ENCODE peak calls at places on chromosome 16, in seven cellular contexts. One of them, this sample, is unnamed.

GRCh38 chr16:3472878-3473595 is 22.3 kb downstream of the C16orf90 start:
- DNase-seq in SK-N-SH: no peak
- DNase-seq in uterus: no peak
- DNase-seq in retinal pigment epithelial cell: no peak
- DNase-seq in fibroblast of pulmonary artery: no peak
- DNase-seq in GM12865: no peak
- DNase-seq in ascending aorta: no peak
- DNase-seq in this sample: peak; percentile 51

GRCh38 chr16:69127966-69128510 is 4.3 kb downstream of the CHTF8 start:
- DNase-seq in SK-N-SH: no peak
- DNase-seq in uterus: no peak
- DNase-seq in retinal pigment epithelial cell: no peak
- DNase-seq in fibroblast of pulmonary artery: no peak
- DNase-seq in GM12865: no peak
- DNase-seq in ascending aorta: no peak
- DNase-seq in this sample: no peak

GRCh38 chr16:77298638-77299360 is 99.6 kb downstream of the SYCE1L start:
- DNase-seq in SK-N-SH: no peak
- DNase-seq in uterus: peak; percentile 27
- DNase-seq in retinal pigment epithelial cell: peak; percentile 94
- DNase-seq in fibroblast of pulmonary artery: peak; percentile 97
- DNase-seq in GM12865: no peak
- DNase-seq in ascending aorta: no peak
- DNase-seq in this sample: peak; percentile 95

GRCh38 chr16:84360170-84360569 is 8.2 kb upstream of the ATP2C2 start:
- DNase-seq in SK-N-SH: no peak
- DNase-seq in uterus: no peak
- DNase-seq in retinal pigment epithelial cell: no peak
- DNase-seq in fibroblast of pulmonary artery: no peak
- DNase-seq in GM12865: no peak
- DNase-seq in ascending aorta: no peak
- DNase-seq in this sample: no peak

GRCh38 chr16:24005577-24005976 is 169.8 kb downstream of the PRKCB start:
- DNase-seq in SK-N-SH: no peak
- DNase-seq in uterus: no peak
- DNase-seq in retinal pigment epithelial cell: no peak
- DNase-seq in fibroblast of pulmonary artery: no peak
- DNase-seq in GM12865: peak; percentile 42
- DNase-seq in ascending aorta: no peak
- DNase-seq in this sample: no peak

GRCh38 chr16:20385844-20386832 is 18.4 kb downstream of the PDILT start:
- DNase-seq in SK-N-SH: peak; percentile 61
- DNase-seq in uterus: peak; percentile 69
- DNase-seq in retinal pigment epithelial cell: no peak
- DNase-seq in fibroblast of pulmonary artery: peak; percentile 62
- DNase-seq in GM12865: peak; percentile 54
- DNase-seq in ascending aorta: peak; percentile 66
- DNase-seq in this sample: peak; percentile 41

GRCh38 chr16:81445143-81445922 is 725 bp downstream of the CMIP start:
- DNase-seq in SK-N-SH: peak; percentile 78
- DNase-seq in uterus: peak; percentile 36
- DNase-seq in retinal pigment epithelial cell: no peak
- DNase-seq in fibroblast of pulmonary artery: no peak
- DNase-seq in GM12865: peak; percentile 57
- DNase-seq in ascending aorta: no peak
- DNase-seq in this sample: no peak

GRCh38 chr16:79823644-79824043 is 223.1 kb upstream of the MAF start:
- DNase-seq in SK-N-SH: no peak
- DNase-seq in uterus: no peak
- DNase-seq in retinal pigment epithelial cell: no peak
- DNase-seq in fibroblast of pulmonary artery: no peak
- DNase-seq in GM12865: no peak
- DNase-seq in ascending aorta: no peak
- DNase-seq in this sample: no peak

GRCh38 chr16:82603784-82604411 is 22.9 kb upstream of the CDH13 start:
- DNase-seq in SK-N-SH: no peak
- DNase-seq in uterus: peak; percentile 50
- DNase-seq in retinal pigment epithelial cell: peak; percentile 16
- DNase-seq in fibroblast of pulmonary artery: peak; percentile 77
- DNase-seq in GM12865: peak; percentile 21
- DNase-seq in ascending aorta: peak; percentile 80
- DNase-seq in this sample: peak; percentile 50

GRCh38 chr16:4101421-4102275 is 14.6 kb downstream of the ADCY9 start:
- DNase-seq in SK-N-SH: no peak
- DNase-seq in uterus: no peak
- DNase-seq in retinal pigment epithelial cell: no peak
- DNase-seq in fibroblast of pulmonary artery: no peak
- DNase-seq in GM12865: no peak
- DNase-seq in ascending aorta: peak; percentile 75
- DNase-seq in this sample: peak; percentile 73

GRCh38 chr16:68978303-68978954 is 127.0 kb upstream of the HAS3 start:
- DNase-seq in SK-N-SH: no peak
- DNase-seq in uterus: no peak
- DNase-seq in retinal pigment epithelial cell: no peak
- DNase-seq in fibroblast of pulmonary artery: no peak
- DNase-seq in GM12865: no peak
- DNase-seq in ascending aorta: no peak
- DNase-seq in this sample: no peak

GRCh38 chr16:49460786-49461470 is 87.3 kb downstream of the C16orf78 start:
- DNase-seq in SK-N-SH: no peak
- DNase-seq in uterus: no peak
- DNase-seq in retinal pigment epithelial cell: no peak
- DNase-seq in fibroblast of pulmonary artery: no peak
- DNase-seq in GM12865: no peak
- DNase-seq in ascending aorta: peak; percentile 40
- DNase-seq in this sample: no peak

GRCh38 chr16:24499193-24499814 is 40.1 kb upstream of the RBBP6 start:
- DNase-seq in SK-N-SH: peak; percentile 47
- DNase-seq in uterus: no peak
- DNase-seq in retinal pigment epithelial cell: no peak
- DNase-seq in fibroblast of pulmonary artery: peak; percentile 29
- DNase-seq in GM12865: peak; percentile 54
- DNase-seq in ascending aorta: no peak
- DNase-seq in this sample: peak; percentile 27

GRCh38 chr16:31228206-31228605 is 11.3 kb upstream of the PYDC1 start:
- DNase-seq in SK-N-SH: no peak
- DNase-seq in uterus: no peak
- DNase-seq in retinal pigment epithelial cell: no peak
- DNase-seq in fibroblast of pulmonary artery: no peak
- DNase-seq in GM12865: no peak
- DNase-seq in ascending aorta: no peak
- DNase-seq in this sample: no peak

GRCh38 chr16:1456951-1457350 is 12.6 kb upstream of the CCDC154 start:
- DNase-seq in SK-N-SH: no peak
- DNase-seq in uterus: no peak
- DNase-seq in retinal pigment epithelial cell: no peak
- DNase-seq in fibroblast of pulmonary artery: no peak
- DNase-seq in GM12865: no peak
- DNase-seq in ascending aorta: no peak
- DNase-seq in this sample: no peak
- H3K4me3 ChIP-seq in SK-N-SH: no peak overlapping the region
- H3K4me3 ChIP-seq in uterus: no peak overlapping the region
- H3K4me3 ChIP-seq in retinal pigment epithelial cell: no peak overlapping the region
- H3K4me3 ChIP-seq in fibroblast of pulmonary artery: no peak overlapping the region
- H3K4me3 ChIP-seq in GM12865: no peak overlapping the region
- H3K4me3 ChIP-seq in ascending aorta: no peak overlapping the region
- H3K4me3 ChIP-seq in this sample: no peak overlapping the region

DNA sequence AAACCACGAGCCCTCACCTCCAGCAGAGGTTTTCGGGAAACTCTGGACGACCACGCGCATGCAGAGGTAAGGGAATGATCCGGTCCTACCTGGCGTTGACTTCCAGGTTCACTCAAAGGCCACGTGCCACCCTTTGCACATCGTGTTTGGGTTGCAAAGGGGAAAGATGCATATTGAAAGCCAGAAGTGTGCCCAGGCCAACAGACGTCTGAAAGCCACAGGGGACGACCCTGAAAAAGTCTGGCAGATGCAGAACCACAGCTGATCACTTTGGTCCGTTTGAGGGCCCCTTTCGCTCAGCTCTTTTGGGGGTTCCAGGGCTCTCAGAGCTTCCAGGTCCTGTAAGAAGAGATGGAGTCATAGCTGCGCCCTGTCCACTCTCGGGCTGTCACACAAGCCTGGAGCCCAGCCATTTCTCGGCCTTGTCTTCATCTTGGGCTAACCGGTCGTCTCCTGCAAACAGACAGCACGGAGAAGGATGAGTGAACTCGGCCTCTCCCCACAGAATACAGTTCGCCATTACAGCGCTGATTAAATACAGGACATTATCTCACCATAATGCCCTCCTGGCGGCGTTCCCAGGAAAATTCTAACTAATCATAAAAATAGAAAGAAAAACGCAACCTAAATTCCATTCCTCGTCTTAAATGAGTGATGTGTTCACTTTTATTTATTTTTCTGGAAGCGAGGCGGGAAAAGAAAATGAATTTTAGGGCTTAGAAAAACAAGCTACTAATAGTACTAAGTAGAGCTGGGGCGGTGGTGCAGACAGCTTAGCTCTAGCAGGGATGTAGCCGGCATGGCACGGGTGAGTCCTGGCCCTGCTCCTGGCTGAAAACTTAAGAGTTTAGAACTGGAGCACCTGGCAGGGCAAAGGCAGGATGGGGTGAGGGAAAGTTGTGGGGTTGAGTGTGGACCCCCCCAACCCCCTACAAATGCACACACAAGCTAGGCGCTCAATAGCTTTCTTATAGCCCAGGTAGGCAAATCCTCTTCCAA is 45.5 kb upstream of the ZFHX3 start:
- DNase-seq in SK-N-SH: peak; percentile 35
- DNase-seq in uterus: no peak
- DNase-seq in retinal pigment epithelial cell: peak; percentile 47
- DNase-seq in fibroblast of pulmonary artery: peak; percentile 58
- DNase-seq in GM12865: no peak
- DNase-seq in ascending aorta: peak; percentile 89
- DNase-seq in this sample: no peak
- TF ChIP-seq CTCF in SK-N-SH: no peak
- TF ChIP-seq CTCF in uterus: no peak
- TF ChIP-seq CTCF in retinal pigment epithelial cell: no peak
- TF ChIP-seq CTCF in fibroblast of pulmonary artery: no peak
- TF ChIP-seq CTCF in GM12865: no peak
- TF ChIP-seq CTCF in ascending aorta: no peak
- TF ChIP-seq CTCF in this sample: no peak

DNA sequence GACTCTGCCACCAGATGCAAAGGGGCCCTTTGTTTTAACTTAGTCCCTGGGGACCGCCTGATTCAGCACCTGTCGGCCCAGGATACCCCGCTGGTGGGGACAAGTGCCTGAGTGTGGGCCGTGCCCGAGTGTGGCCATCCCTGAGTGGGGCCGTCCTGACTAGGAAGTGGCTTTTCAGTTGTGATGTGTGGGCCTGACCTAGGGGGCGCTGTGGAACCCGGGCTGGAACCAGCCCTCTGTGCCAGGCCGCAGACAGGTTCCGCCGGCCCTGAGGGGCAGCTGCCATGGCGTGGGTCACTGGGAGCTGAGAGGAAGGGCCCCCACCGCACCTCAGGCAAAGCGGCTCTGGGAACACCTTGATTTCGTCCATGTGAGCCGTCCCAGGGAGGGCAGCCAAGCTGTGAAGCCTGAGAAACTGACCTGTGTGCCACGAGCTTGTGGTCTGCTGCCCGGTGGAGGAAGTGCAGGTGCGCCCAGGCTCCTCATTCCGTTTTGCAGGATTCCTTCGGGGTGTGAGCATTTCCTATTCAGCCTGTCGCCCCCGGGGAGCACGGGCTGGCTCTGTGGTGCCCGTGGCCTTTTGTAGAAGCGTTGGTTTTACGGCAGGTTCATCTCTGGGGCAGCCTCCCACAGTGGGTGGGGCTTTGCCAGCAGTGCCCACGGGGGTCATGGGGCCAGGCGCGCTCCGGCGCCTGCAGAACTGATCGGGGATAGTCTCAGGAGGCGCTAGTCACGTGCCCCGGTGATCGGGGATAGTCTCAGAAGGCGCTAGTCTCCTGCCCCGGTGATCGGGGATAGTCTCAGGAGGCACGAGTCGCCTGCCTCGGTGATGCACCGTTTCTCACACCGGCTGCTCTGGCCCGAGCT is 5.3 kb downstream of the RPL13 start:
- DNase-seq in SK-N-SH: peak; percentile 84
- DNase-seq in uterus: no peak
- DNase-seq in retinal pigment epithelial cell: no peak
- DNase-seq in fibroblast of pulmonary artery: peak; percentile 41
- DNase-seq in GM12865: peak; percentile 74
- DNase-seq in ascending aorta: no peak
- DNase-seq in this sample: peak; percentile 49
- H3K4me3 ChIP-seq in SK-N-SH: no peak overlapping the region
- H3K4me3 ChIP-seq in uterus: no peak overlapping the region
- H3K4me3 ChIP-seq in retinal pigment epithelial cell: peak overlapping the region; percentile 36
- H3K4me3 ChIP-seq in fibroblast of pulmonary artery: peak overlapping the region; percentile 7
- H3K4me3 ChIP-seq in GM12865: no peak overlapping the region
- H3K4me3 ChIP-seq in ascending aorta: peak overlapping the region; percentile 14
- H3K4me3 ChIP-seq in this sample: no peak overlapping the region

GRCh38 chr16:588889-589657 is 793 bp upstream of the RAB40C start:
- DNase-seq in SK-N-SH: peak; percentile 93
- DNase-seq in uterus: peak; percentile 97
- DNase-seq in retinal pigment epithelial cell: peak; percentile 72
- DNase-seq in fibroblast of pulmonary artery: peak; percentile 96
- DNase-seq in GM12865: peak; percentile 98
- DNase-seq in ascending aorta: peak; percentile 98
- DNase-seq in this sample: peak; percentile 93

GRCh38 chr16:591892-592517 is 2.1 kb downstream of the RAB40C start:
- DNase-seq in SK-N-SH: no peak
- DNase-seq in uterus: no peak
- DNase-seq in retinal pigment epithelial cell: no peak
- DNase-seq in fibroblast of pulmonary artery: no peak
- DNase-seq in GM12865: no peak
- DNase-seq in ascending aorta: no peak
- DNase-seq in this sample: no peak

GRCh38 chr16:589658-590159 is at the start of gene RAB40C:
- DNase-seq in SK-N-SH: peak; percentile 99
- DNase-seq in uterus: peak; percentile 98
- DNase-seq in retinal pigment epithelial cell: peak; percentile 88
- DNase-seq in fibroblast of pulmonary artery: peak; percentile 99
- DNase-seq in GM12865: peak; percentile 100
- DNase-seq in ascending aorta: peak; percentile 99
- DNase-seq in this sample: peak; percentile 97

GRCh38 chr16:590875-591200 is 972 bp downstream of the RAB40C start:
- DNase-seq in SK-N-SH: no peak
- DNase-seq in uterus: no peak
- DNase-seq in retinal pigment epithelial cell: no peak
- DNase-seq in fibroblast of pulmonary artery: no peak
- DNase-seq in GM12865: no peak
- DNase-seq in ascending aorta: no peak
- DNase-seq in this sample: no peak

DNA sequence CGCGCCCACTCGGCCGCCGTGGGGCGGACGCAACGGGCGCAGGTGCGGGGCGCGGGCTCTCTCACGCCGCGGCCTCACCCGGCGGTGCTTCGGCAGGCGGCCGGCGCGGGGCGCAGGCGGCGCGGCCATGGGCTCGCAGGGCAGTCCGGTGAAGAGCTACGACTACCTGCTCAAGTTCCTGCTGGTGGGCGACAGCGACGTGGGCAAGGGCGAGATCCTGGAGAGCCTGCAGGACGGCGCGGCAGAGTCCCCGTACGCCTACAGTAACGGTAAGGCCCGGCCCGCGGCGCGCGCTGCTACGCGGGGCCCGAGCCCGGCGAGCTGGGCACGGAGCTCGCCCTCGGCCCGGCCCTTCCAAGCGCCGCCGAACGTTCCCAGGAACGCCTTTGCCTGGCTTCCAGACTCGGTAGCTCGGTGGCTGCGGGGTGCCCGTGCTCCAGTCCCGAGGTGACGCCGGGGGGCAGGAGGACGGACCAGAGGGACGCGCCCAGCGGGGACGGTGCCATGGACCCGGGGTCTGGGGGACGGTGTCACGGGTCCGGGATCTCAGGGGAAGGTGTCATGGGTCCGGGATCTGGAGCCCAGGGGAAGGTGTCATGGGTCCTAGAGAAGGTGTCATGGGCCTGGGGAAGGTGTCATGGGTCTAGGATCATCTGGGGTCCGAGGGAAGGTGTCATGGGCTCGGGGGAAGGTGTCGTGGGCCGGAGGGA is 454 bp downstream of the RAB40C start:
- DNase-seq in SK-N-SH: peak; percentile 67
- DNase-seq in uterus: peak; percentile 48
- DNase-seq in retinal pigment epithelial cell: no peak
- DNase-seq in fibroblast of pulmonary artery: peak; percentile 46
- DNase-seq in GM12865: no peak
- DNase-seq in ascending aorta: no peak
- DNase-seq in this sample: peak; percentile 31
- TF ChIP-seq CTCF in SK-N-SH: no peak
- TF ChIP-seq CTCF in uterus: no peak
- TF ChIP-seq CTCF in retinal pigment epithelial cell: no peak
- TF ChIP-seq CTCF in fibroblast of pulmonary artery: no peak
- TF ChIP-seq CTCF in GM12865: no peak
- TF ChIP-seq CTCF in ascending aorta: no peak
- TF ChIP-seq CTCF in this sample: no peak

This sample was measured in fibroblast of mammary gland.